ENCODE peak calls at places on chromosomes 5 and 9, in seven cellular contexts. O is Peyer's patch, J is NCI-H1092, N is AG08396, X is NT2/D1, L is left ventricle myocardium superior, E is uterus. P is an unnamed sample.
A peak's percentile ranks its signal among the peaks of the same experiment; 100 is the strongest.

GRCh38 chr9:131609116-131609830 is 64.0 kb downstream of the PRRT1B start:
- DNase-seq in E (peak; percentile 80), O (no peak), J (no peak), N (peak; percentile 79), X (peak; percentile 18), L (peak; percentile 67), P (no peak)

GRCh38 chr9:111148994-111149759 is 110.9 kb upstream of the LPAR1 start:
- DNase-seq in L (peak; percentile 32), N (no peak), J (no peak), X (no peak), E (peak; percentile 23), O (no peak), P (no peak)

GRCh38 chr5:11182441-11183080 is 421.5 kb upstream of the DAP start:
- DNase-seq in J (no peak), E (no peak), X (peak; percentile 22), L (no peak), O (no peak), N (peak; percentile 45), P (peak; percentile 34)

GRCh38 chr5:135045488-135045887 is 11.5 kb upstream of the PITX1 start:
- DNase-seq in X (no peak), J (no peak), N (no peak), L (no peak), O (no peak), E (no peak), P (no peak)

GRCh38 chr5:113223831-113224604 is 210.8 kb downstream of the TSSK1B start:
- DNase-seq in O (no peak), L (no peak), E (no peak), J (no peak), X (no peak), N (no peak), P (no peak)

GRCh38 chr5:146344155-146345118 is 5.8 kb downstream of the POU4F3 start:
- DNase-seq in J (no peak), O (no peak), E (no peak), N (no peak), L (no peak), X (no peak), P (no peak)

GRCh38 chr5:72767289-72768010 is 49.0 kb upstream of the TNPO1 start:
- DNase-seq in X (no peak), O (no peak), E (no peak), N (no peak), J (peak; percentile 52), L (no peak), P (peak; percentile 61)

GRCh38 chr5:80195837-80196400 is 59.9 kb downstream of the SERINC5 start:
- DNase-seq in E (no peak), X (no peak), L (no peak), N (no peak), J (no peak), O (no peak), P (no peak)

GRCh38 chr9:4904322-4905134 is 80.5 kb upstream of the JAK2 start:
- DNase-seq in E (no peak), L (no peak), N (no peak), X (no peak), J (peak; percentile 74), O (no peak), P (no peak)

GRCh38 chr5:142686210-142686734 is 382 bp upstream of the FGF1 start:
- DNase-seq in X (no peak), N (peak; percentile 61), E (no peak), O (no peak), J (no peak), L (no peak), P (no peak)

GRCh38 chr9:37293664-37294524 is 128.6 kb upstream of the GRHPR start:
- DNase-seq in X (no peak), N (no peak), O (no peak), L (no peak), J (no peak), E (no peak), P (no peak)

GRCh38 chr9:132163457-132163875 is 1.6 kb downstream of the NTNG2 start:
- DNase-seq in E (no peak), X (no peak), N (no peak), O (no peak), J (no peak), L (peak; percentile 55), P (no peak)

GRCh38 chr5:102152906-102153787 is 142.9 kb downstream of the SLCO4C1 start:
- DNase-seq in E (no peak), J (no peak), L (no peak), N (peak; percentile 5), O (no peak), X (peak; percentile 33), P (peak; percentile 51)

GRCh38 chr5:122352331-122352730 is 40.3 kb downstream of the SNCAIP start:
- DNase-seq in L (no peak), E (no peak), X (no peak), O (no peak), N (no peak), J (no peak), P (no peak)

GRCh38 chr5:130720355-130720754 is 444.7 kb downstream of the HINT1 start:
- DNase-seq in X (peak; percentile 28), J (no peak), E (no peak), O (no peak), L (no peak), N (no peak), P (peak; percentile 47)

GRCh38 chr9:37056521-37056920 is 22.5 kb upstream of the PAX5 start:
- DNase-seq in N (no peak), E (no peak), X (no peak), O (no peak), J (no peak), L (no peak), P (no peak)

GRCh38 chr9:129580211-129580915 is 40.5 kb downstream of the C9orf50 start:
- DNase-seq in O (no peak), L (no peak), N (no peak), J (no peak), E (no peak), X (no peak), P (no peak)

GRCh38 chr5:370959-371810 is 49.7 kb downstream of the AHRR start:
- DNase-seq in J (peak; percentile 11), L (peak; percentile 18), N (no peak), O (no peak), X (no peak), E (no peak), P (no peak)

GRCh38 chr9:137293482-137294090 is 8.5 kb downstream of the NRARP start:
- DNase-seq in J (no peak), X (no peak), N (no peak), E (no peak), O (peak; percentile 89), L (peak; percentile 32), P (no peak)

GRCh38 chr5:176798094-176798876 is 12.1 kb upstream of the UNC5A start:
- DNase-seq in L (no peak), X (no peak), N (no peak), E (no peak), O (no peak), J (no peak), P (no peak)